ENCODE peak calls at places on chromosomes 13 and 19, in ten cellular contexts. O is suprapubic skin; Q is stomach; A is uterus; H is neural progenitor cell; I is IMR-90; C is body of pancreas; L is CD4-positive, alpha-beta T cell; B is thoracic aorta; Y is fibroblast of lung. M is an unnamed sample.
A peak's percentile ranks its signal among the peaks of the same experiment; 100 is the strongest.

GRCh38 chr19:3045885-3046603 is 16.3 kb downstream of the TLE5 start:
- DNase-seq in O (no peak), Q (no peak), A (peak; percentile 51), H (peak; percentile 88), I (no peak), C (no peak), L (no peak), B (no peak), Y (no peak), M (no peak)

GRCh38 chr19:2080336-2080988 is 15.7 kb downstream of the MOB3A start:
- DNase-seq in O (no peak), Q (no peak), A (no peak), H (no peak), I (no peak), C (no peak), L (no peak), B (no peak), Y (no peak), M (no peak)

GRCh38 chr13:48644951-48645350 is 8.8 kb upstream of the CYSLTR2 start:
- DNase-seq in O (no peak), Q (no peak), A (no peak), H (no peak), I (no peak), C (no peak), L (no peak), B (no peak), Y (no peak), M (no peak)

GRCh38 chr19:13640611-13641010 is 123.7 kb upstream of the MRI1 start:
- DNase-seq in O (no peak), Q (no peak), A (no peak), H (no peak), I (no peak), C (no peak), L (no peak), B (no peak), Y (no peak), M (no peak)

GRCh38 chr19:16026756-16027155 is 49.5 kb upstream of the TPM4 start:
- DNase-seq in O (no peak), Q (no peak), A (no peak), H (no peak), I (no peak), C (no peak), L (no peak), B (no peak), Y (no peak), M (no peak)

GRCh38 chr19:42076375-42076944 is 494 bp downstream of the ZNF574 start:
- DNase-seq in O (no peak), Q (no peak), A (peak; percentile 44), H (no peak), I (no peak), C (no peak), L (no peak), B (no peak), Y (no peak), M (peak; percentile 49)

GRCh38 chr19:2255982-2256685 is at the start of gene JSRP1:
- DNase-seq in O (no peak), Q (no peak), A (no peak), H (no peak), I (no peak), C (no peak), L (no peak), B (no peak), Y (no peak), M (no peak)

GRCh38 chr13:30882996-30883766 is 22.9 kb upstream of the MEDAG start:
- DNase-seq in O (no peak), Q (no peak), A (no peak), H (no peak), I (no peak), C (no peak), L (no peak), B (no peak), Y (no peak), M (no peak)

GRCh38 chr19:13033819-13034611 is 38.7 kb downstream of the NFIX start:
- DNase-seq in O (no peak), Q (peak; percentile 77), A (peak; percentile 77), H (peak; percentile 69), I (peak; percentile 45), C (peak; percentile 92), L (peak; percentile 25), B (no peak), Y (peak; percentile 69), M (peak; percentile 69)

GRCh38 chr13:36530050-36530789 is 97.9 kb downstream of the CCNA1 start:
- DNase-seq in O (no peak), Q (no peak), A (peak; percentile 28), H (peak; percentile 29), I (no peak), C (no peak), L (no peak), B (no peak), Y (peak; percentile 88), M (no peak)

GRCh38 chr19:35903550-35904179 is 1.3 kb downstream of the HCST start:
- DNase-seq in O (peak; percentile 88), Q (peak; percentile 77), A (peak; percentile 56), H (peak; percentile 69), I (peak; percentile 73), C (peak; percentile 59), L (peak; percentile 91), B (no peak), Y (peak; percentile 78), M (no peak)

GRCh38 chr19:28424662-28425430 is 788.1 kb downstream of the UQCRFS1 start:
- DNase-seq in O (no peak), Q (no peak), A (peak; percentile 21), H (no peak), I (no peak), C (no peak), L (no peak), B (no peak), Y (peak; percentile 76), M (no peak)

GRCh38 chr19:29665826-29666633 is 769 bp downstream of the PLEKHF1 start:
- DNase-seq in O (no peak), Q (peak; percentile 41), A (peak; percentile 54), H (peak; percentile 62), I (peak; percentile 66), C (peak; percentile 37), L (no peak), B (no peak), Y (peak; percentile 66), M (no peak)

DNA sequence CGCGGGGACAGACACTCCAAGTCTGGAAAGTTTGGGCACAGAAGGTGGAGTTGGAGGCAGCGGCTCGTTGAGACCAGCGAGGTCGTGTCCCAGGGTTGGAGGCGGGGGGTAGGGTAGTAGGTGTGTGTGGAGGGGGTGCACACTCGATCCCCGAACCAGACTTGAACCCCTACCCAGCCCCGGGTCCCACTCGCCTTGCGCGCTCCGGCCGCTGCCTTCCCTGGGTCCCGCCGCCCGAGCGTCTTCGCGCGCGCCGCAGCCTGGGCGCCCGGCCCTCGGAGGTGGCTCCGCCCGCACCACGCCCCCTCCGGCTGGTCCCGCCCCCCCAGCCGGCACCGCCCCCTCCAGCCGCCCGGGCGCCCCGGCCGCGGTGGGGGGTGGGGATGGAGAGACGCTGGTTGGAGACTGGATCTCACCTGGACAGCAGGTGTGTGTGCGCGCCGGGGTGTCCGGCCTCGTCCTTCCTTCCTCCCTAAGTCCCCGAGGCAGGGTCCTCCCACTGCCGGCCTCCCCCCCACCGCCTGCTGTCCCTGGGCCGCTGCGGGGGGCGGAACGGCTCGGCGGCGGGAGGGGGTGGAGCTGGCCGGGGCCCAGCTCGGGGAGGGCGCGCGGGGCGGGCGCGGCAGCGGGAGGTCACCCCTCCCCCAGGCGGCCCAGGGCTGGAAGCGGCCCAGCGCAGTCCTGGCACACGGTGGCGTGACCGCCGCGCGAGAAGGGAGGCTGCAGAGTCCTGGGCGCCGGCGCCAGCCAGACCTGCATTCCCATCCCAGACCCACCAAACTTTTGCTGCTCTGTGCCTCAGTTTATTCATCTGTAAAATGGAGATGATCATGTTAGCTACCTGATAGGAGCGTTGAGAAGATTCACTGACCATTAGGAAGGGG is at the start of gene KANK2:
- DNase-seq in O (peak; percentile 85), Q (peak; percentile 91), A (peak; percentile 86), H (peak; percentile 89), I (peak; percentile 55), C (peak; percentile 93), L (peak; percentile 63), B (no peak), Y (peak; percentile 63), M (peak; percentile 88)
- H3K27ac ChIP-seq in O (peak within 1 kb of the TSS; percentile 83), Q (peak within 1 kb of the TSS; percentile 88), A (peak within 1 kb of the TSS; percentile 99), H (no peak within 1 kb of the TSS), I (peak within 1 kb of the TSS; percentile 98), C (peak within 1 kb of the TSS; percentile 86), L (no peak within 1 kb of the TSS), B (peak within 1 kb of the TSS; percentile 95), Y (peak within 1 kb of the TSS; percentile 68), M (peak within 1 kb of the TSS; percentile 81)

GRCh38 chr13:112438094-112438493 is 61.9 kb downstream of the SPACA7 start:
- DNase-seq in O (no peak), Q (no peak), A (no peak), H (no peak), I (no peak), C (no peak), L (no peak), B (no peak), Y (no peak), M (no peak)
- H3K27me3 ChIP-seq in O (peaks cover 29% of the 10 kb centered on the region), Q (peaks cover 45% of the 10 kb centered on the region), A (no peaks in the 10 kb centered on the region), H (peaks cover 6% of the 10 kb centered on the region), I (peaks cover 1% of the 10 kb centered on the region), C (peaks cover 7% of the 10 kb centered on the region), L (peaks cover 5% of the 10 kb centered on the region), B (no peaks in the 10 kb centered on the region), Y (no peaks in the 10 kb centered on the region), M (peaks cover 87% of the 10 kb centered on the region)

DNA sequence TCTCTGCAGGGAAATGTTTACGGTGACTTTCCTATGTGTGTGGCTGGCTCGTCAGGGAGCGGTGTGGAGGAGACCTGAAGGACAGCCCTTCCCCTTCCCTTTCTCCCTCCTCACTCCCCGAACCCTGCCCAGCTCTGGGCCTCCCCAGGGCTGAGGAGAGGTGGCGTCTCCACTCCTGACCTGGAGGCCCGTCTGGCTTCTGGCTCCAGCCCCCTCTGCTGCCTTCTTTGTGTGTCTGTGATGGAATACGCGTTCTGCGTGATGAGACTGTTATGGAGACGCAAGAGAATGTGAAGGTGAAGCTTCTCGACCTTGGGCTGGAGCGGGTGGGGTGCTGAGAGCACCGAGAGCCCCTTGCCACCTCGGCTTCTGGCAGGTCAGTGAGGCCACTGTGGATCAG is 24.5 kb downstream of the ATP11A start:
- DNase-seq in O (peak; percentile 63), Q (peak; percentile 20), A (peak; percentile 17), H (no peak), I (no peak), C (no peak), L (no peak), B (no peak), Y (no peak), M (no peak)
- H3K27ac ChIP-seq in O (no peak overlapping the region), Q (no peak overlapping the region), A (peak overlapping the region; percentile 91), H (no peak overlapping the region), I (no peak overlapping the region), C (no peak overlapping the region), L (no peak overlapping the region), B (no peak overlapping the region), Y (no peak overlapping the region), M (no peak overlapping the region)

DNA sequence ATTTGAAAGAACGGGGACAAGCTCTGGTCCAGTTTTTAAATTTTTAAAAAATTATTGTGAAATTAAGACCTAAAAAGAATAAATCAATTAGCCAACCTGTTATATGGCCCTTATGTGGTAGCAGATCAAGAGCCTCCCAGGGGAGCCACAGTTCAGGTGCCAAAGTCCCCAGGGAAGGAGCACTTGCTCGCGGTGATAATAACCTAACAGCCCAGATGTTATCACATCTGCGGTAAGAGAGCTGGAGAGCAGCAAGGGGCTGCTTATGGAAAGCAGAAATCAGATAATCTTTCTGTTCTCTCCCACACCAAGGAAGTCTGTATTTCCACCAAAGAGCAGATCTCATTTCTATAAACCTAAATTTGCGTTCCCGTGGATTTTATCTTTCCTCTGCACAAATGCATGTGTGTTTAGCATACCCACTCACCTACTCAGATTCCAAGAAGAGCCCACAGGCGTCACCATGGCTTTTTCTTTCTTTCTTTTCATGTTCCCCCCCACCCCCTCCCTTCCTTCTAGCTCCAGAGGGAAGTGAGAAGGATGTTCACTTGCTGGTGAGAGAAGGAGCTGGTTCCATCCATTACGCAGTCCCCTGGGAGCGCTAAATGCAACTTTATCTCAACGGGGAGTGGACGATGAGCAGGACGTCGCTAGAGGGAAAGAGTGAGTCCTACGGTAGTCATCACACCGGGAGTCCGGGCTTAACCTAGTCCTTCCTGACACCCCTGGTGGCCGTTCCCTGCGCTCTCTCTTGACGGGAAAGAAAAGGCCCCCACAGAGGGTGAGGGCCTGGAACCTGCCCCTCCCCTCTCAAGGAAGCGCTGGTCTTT is 1.6 kb upstream of the POU4F1 start:
- DNase-seq in O (no peak), Q (no peak), A (no peak), H (peak; percentile 67), I (peak; percentile 8), C (no peak), L (no peak), B (no peak), Y (no peak), M (no peak)
- H3K27me3 ChIP-seq in O (peaks cover 97% of the 10 kb centered on the region), Q (peaks cover 97% of the 10 kb centered on the region), A (peaks cover 43% of the 10 kb centered on the region), H (peaks cover 98% of the 10 kb centered on the region), I (peaks cover 94% of the 10 kb centered on the region), C (peaks cover 68% of the 10 kb centered on the region), L (peaks cover 95% of the 10 kb centered on the region), B (peaks cover 52% of the 10 kb centered on the region), Y (peaks cover 91% of the 10 kb centered on the region), M (no peaks in the 10 kb centered on the region)

M was measured in WERI-Rb-1.